ENCODE peak calls at places on chromosomes 5 and 9, in eight cellular contexts. K is psoas muscle, I is HFF-Myc, F is AG04450, H is cardiac fibroblast, R is dorsolateral prefrontal cortex, X is lung, Y is mucosa of descending colon. L is an unnamed sample.

GRCh38 chr9:99294850-99295461 is 72.9 kb downstream of the SEC61B start:
- DNase-seq in K (no peak), Y (no peak), F (no peak), R (no peak), I (no peak), H (peak; percentile 4), X (no peak), L (no peak)

GRCh38 chr5:138922494-138922893 is 47.4 kb upstream of the LRRTM2 start:
- DNase-seq in K (no peak), I (no peak), X (no peak), H (no peak), R (no peak), Y (no peak), F (no peak), L (no peak)

GRCh38 chr5:138725885-138726457 is 27.3 kb upstream of the CTNNA1 start:
- DNase-seq in R (peak; percentile 44), I (no peak), F (no peak), Y (no peak), H (peak; percentile 17), X (no peak), K (no peak), L (no peak)

GRCh38 chr5:71891856-71892255 is 172.8 kb downstream of the CARTPT start:
- DNase-seq in K (no peak), Y (no peak), R (no peak), X (no peak), F (no peak), H (peak; percentile 71), I (no peak), L (no peak)

GRCh38 chr5:101942321-101942882 is 353.7 kb downstream of the SLCO4C1 start:
- DNase-seq in K (no peak), I (no peak), R (no peak), H (peak; percentile 16), F (no peak), Y (no peak), X (peak; percentile 37), L (peak; percentile 32)

GRCh38 chr5:92364986-92365550 is 982.0 kb upstream of the ARRDC3 start:
- DNase-seq in X (no peak), H (peak; percentile 77), K (no peak), F (no peak), I (no peak), Y (no peak), R (no peak), L (peak; percentile 86)

GRCh38 chr9:134597957-134598883 is 43.4 kb upstream of the COL5A1 start:
- DNase-seq in K (no peak), I (no peak), F (no peak), R (no peak), H (no peak), Y (no peak), X (peak; percentile 26), L (no peak)

GRCh38 chr5:135232958-135233357 is 166.1 kb downstream of the MACROH2A1 start:
- DNase-seq in R (no peak), K (peak; percentile 35), I (no peak), F (no peak), H (no peak), Y (no peak), X (no peak), L (no peak)

GRCh38 chr9:19498015-19498414 is 89.2 kb downstream of the ACER2 start:
- DNase-seq in Y (no peak), K (no peak), I (no peak), X (no peak), R (no peak), H (peak; percentile 71), F (no peak), L (peak; percentile 7)

GRCh38 chr5:81819556-81820314 is 68.8 kb upstream of the SSBP2 start:
- DNase-seq in I (no peak), H (peak; percentile 50), R (no peak), Y (no peak), K (no peak), X (no peak), F (no peak), L (peak; percentile 59)

GRCh38 chr5:140351609-140352334 is 5.4 kb upstream of the HBEGF start:
- DNase-seq in I (peak; percentile 60), K (no peak), X (peak; percentile 56), F (no peak), H (peak; percentile 78), Y (no peak), R (no peak), L (peak; percentile 75)

GRCh38 chr9:120928720-120929389 is 2.3 kb upstream of the TRAF1 start:
- DNase-seq in Y (peak; percentile 94), F (no peak), K (peak; percentile 80), R (peak; percentile 82), I (no peak), X (peak; percentile 73), H (peak; percentile 59), L (peak; percentile 48)

GRCh38 chr9:117278020-117278419 is 136.8 kb downstream of the ASTN2 start:
- DNase-seq in F (no peak), Y (no peak), H (no peak), I (no peak), K (no peak), X (no peak), R (no peak), L (no peak)

GRCh38 chr9:96495341-96495740 is 45.4 kb downstream of the HABP4 start:
- DNase-seq in K (peak; percentile 48), R (no peak), I (no peak), F (peak; percentile 78), H (peak; percentile 79), X (peak; percentile 57), Y (no peak), L (peak; percentile 80)

GRCh38 chr9:108234811-108235210 is 621.0 kb downstream of the ACTL7B start:
- DNase-seq in X (no peak), F (no peak), I (no peak), K (no peak), R (no peak), H (no peak), Y (no peak), L (no peak)

GRCh38 chr5:171783051-171783450 is 2.6 kb upstream of the SMIM23 start:
- DNase-seq in X (no peak), R (no peak), H (peak; percentile 35), F (peak; percentile 18), I (no peak), K (no peak), Y (no peak), L (no peak)

GRCh38 chr9:101495810-101496209 is 37.8 kb upstream of the RNF20 start:
- DNase-seq in R (no peak), X (no peak), F (no peak), I (no peak), H (no peak), K (no peak), Y (no peak), L (peak; percentile 46)

GRCh38 chr5:115382989-115383388 is 86.5 kb upstream of the CCDC112 start:
- DNase-seq in X (no peak), H (no peak), I (no peak), Y (no peak), R (no peak), K (no peak), F (no peak), L (no peak)

GRCh38 chr9:110746211-110746930 is 77.8 kb downstream of the MUSK start:
- DNase-seq in F (no peak), K (no peak), Y (no peak), H (peak; percentile 66), X (no peak), I (no peak), R (no peak), L (no peak)

GRCh38 chr5:11904270-11904906 is at the start of gene CTNND2:
- DNase-seq in K (no peak), H (peak; percentile 2), X (peak; percentile 37), Y (peak; percentile 48), R (peak; percentile 86), F (no peak), I (no peak), L (peak; percentile 65)

GRCh38 chr9:127928232-127929043 is 2.1 kb downstream of the PIP5KL1 start:
- DNase-seq in R (no peak), H (no peak), K (no peak), Y (no peak), X (no peak), I (no peak), F (no peak), L (no peak)

GRCh38 chr9:2621678-2622360 is at the start of gene VLDLR:
- DNase-seq in R (no peak), F (no peak), X (peak; percentile 48), I (no peak), Y (peak; percentile 54), K (no peak), H (peak; percentile 33), L (peak; percentile 30)

GRCh38 chr5:131328536-131329186 is 64.8 kb downstream of the CDC42SE2 start:
- DNase-seq in H (peak; percentile 39), Y (no peak), X (no peak), R (no peak), K (no peak), I (peak; percentile 19), F (peak; percentile 6), L (peak; percentile 56)

GRCh38 chr9:121360975-121361374 is 9.1 kb downstream of the STOM start:
- DNase-seq in R (no peak), K (no peak), H (peak; percentile 86), F (no peak), I (no peak), Y (no peak), X (no peak), L (peak; percentile 90)

GRCh38 chr5:100479079-100479688 is 56.0 kb upstream of the FAM174A start:
- DNase-seq in K (no peak), Y (no peak), X (no peak), I (no peak), H (peak; percentile 14), F (no peak), R (no peak), L (peak; percentile 13)
- TF ChIP-seq CTCF in K (peak; percentile 64), Y (no peak), X (peak; percentile 8), I (peak; percentile 21), H (peak; percentile 50), F (peak; percentile 56), R (peak; percentile 31), L (peak; percentile 53)

DNA sequence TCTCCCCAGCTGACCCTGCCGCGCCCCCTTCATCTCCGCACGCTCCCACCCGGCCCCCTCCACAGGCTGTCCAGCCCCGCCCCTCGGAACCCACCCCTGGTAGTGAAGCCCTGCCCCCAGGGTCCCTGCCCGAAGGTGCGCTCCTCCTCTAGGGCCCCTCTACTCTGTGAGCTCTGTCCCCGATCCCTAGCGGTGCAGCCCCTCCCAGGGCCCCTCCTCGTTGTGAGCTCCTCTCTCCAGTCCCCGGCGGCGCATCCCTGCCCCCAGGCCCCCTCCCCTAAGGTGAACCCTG is 746 bp downstream of the CFAP90 start:
- DNase-seq in X (no peak), Y (no peak), R (no peak), F (no peak), I (no peak), K (no peak), H (no peak), L (no peak)
- H3K4me3 ChIP-seq in X (no peak overlapping the region), Y (no peak overlapping the region), R (peak overlapping the region; percentile 64), F (peak overlapping the region; percentile 10), I (peak overlapping the region; percentile 6), K (peak overlapping the region; percentile 70), H (no peak overlapping the region), L (peak overlapping the region; percentile 38)

DNA sequence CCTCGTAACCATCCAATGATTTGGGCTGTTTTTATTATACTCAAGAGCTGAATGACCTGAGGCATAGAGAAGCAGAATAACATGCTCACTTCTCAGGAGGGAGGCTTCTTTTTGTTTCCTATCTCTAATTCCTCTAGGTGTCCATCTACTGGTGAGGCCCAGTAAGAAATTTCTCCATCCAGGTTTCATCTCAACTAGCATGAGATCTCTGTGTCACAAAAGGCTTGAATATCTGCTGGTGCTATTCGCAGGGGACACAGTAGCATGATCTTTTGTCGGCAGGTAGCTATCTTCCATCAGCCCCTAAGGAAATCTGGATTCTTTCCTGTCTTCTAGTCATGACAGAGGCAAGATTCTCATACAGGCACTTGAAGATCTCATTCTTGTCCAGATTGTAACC is 8.9 kb downstream of the IFNE start:
- DNase-seq in Y (no peak), I (no peak), H (no peak), X (no peak), R (no peak), F (no peak), K (no peak), L (no peak)
- TF ChIP-seq CTCF in Y (no peak), I (no peak), H (peak; percentile 16), X (no peak), R (no peak), F (peak; percentile 16), K (no peak), L (peak; percentile 11)

GRCh38 chr9:36165766-36166149 is 3.4 kb upstream of the CCIN start:
- DNase-seq in K (no peak), I (no peak), H (peak; percentile 41), F (no peak), Y (no peak), R (no peak), X (no peak), L (peak; percentile 45)
- H3K4me3 ChIP-seq in K (peak overlapping the region; percentile 64), I (no peak overlapping the region), H (peak overlapping the region; percentile 52), F (peak overlapping the region; percentile 63), Y (no peak overlapping the region), R (peak overlapping the region; percentile 64), X (no peak overlapping the region), L (no peak overlapping the region)